ENCODE peak calls at places on chromosome 14, in five cellular contexts. E, O, N, P and A are unnamed samples.

GRCh38 chr14:51818748-51819386 is 41.5 kb upstream of the GNG2 start:
- DNase-seq in E (no peak), O (no peak), N (no peak), P (no peak), A (no peak)

GRCh38 chr14:102583726-102584125 is 8.7 kb upstream of the RCOR1 start:
- DNase-seq in E (no peak), O (no peak), N (no peak), P (no peak), A (no peak)

GRCh38 chr14:68786491-68787234 is 6.2 kb downstream of the ZFP36L1 start:
- DNase-seq in E (no peak), O (no peak), N (no peak), P (no peak), A (peak; percentile 33)

GRCh38 chr14:23294734-23295561 is 7.7 kb downstream of the PPP1R3E start:
- DNase-seq in E (peak; percentile 40), O (peak; percentile 28), N (peak; percentile 73), P (no peak), A (peak; percentile 56)

GRCh38 chr14:101835166-101835557 is 73.7 kb downstream of the PPP2R5C start:
- DNase-seq in E (no peak), O (no peak), N (no peak), P (no peak), A (no peak)

GRCh38 chr14:104286496-104286895 is 148.1 kb downstream of the KIF26A start:
- DNase-seq in E (no peak), O (no peak), N (no peak), P (no peak), A (no peak)

GRCh38 chr14:77061630-77062029 is 33.1 kb upstream of the IRF2BPL start:
- DNase-seq in E (no peak), O (no peak), N (no peak), P (no peak), A (no peak)

GRCh38 chr14:71834308-71835204 is 97.7 kb upstream of the RGS6 start:
- DNase-seq in E (no peak), O (no peak), N (no peak), P (no peak), A (no peak)

GRCh38 chr14:37186865-37187264 is 10.9 kb upstream of the MIPOL1 start:
- DNase-seq in E (no peak), O (no peak), N (no peak), P (no peak), A (no peak)

GRCh38 chr14:76924363-76925151 is 98.3 kb downstream of the LRRC74A start:
- DNase-seq in E (no peak), O (no peak), N (no peak), P (no peak), A (no peak)

GRCh38 chr14:75879031-75879430 is 102.8 kb downstream of the TGFB3 start:
- DNase-seq in E (no peak), O (no peak), N (no peak), P (no peak), A (peak; percentile 93)

GRCh38 chr14:76919431-76919810 is 93.2 kb downstream of the LRRC74A start:
- DNase-seq in E (no peak), O (no peak), N (no peak), P (no peak), A (no peak)

GRCh38 chr14:99274346-99275221 is 2.6 kb upstream of the BCL11B start:
- DNase-seq in E (no peak), O (no peak), N (peak; percentile 91), P (peak; percentile 78), A (peak; percentile 67)

GRCh38 chr14:103139371-103140016 is 16.2 kb downstream of the TNFAIP2 start:
- DNase-seq in E (no peak), O (no peak), N (no peak), P (no peak), A (no peak)

GRCh38 chr14:37992489-37992888 is 215.2 kb upstream of the SSTR1 start:
- DNase-seq in E (no peak), O (no peak), N (no peak), P (no peak), A (no peak)

GRCh38 chr14:48703728-48704467 is 882.3 kb downstream of the RPS29 start:
- DNase-seq in E (no peak), O (no peak), N (no peak), P (no peak), A (peak; percentile 4)

GRCh38 chr14:26415618-26416123 is 182.2 kb downstream of the NOVA1 start:
- DNase-seq in E (no peak), O (no peak), N (no peak), P (no peak), A (no peak)

GRCh38 chr14:75469606-75470237 is 41.9 kb downstream of the JDP2 start:
- DNase-seq in E (no peak), O (no peak), N (no peak), P (no peak), A (no peak)

GRCh38 chr14:103512701-103513611 is 9.7 kb downstream of the CKB start:
- DNase-seq in E (no peak), O (no peak), N (no peak), P (no peak), A (peak; percentile 35)

GRCh38 chr14:64891839-64892375 is 12.2 kb upstream of the SPTB start:
- DNase-seq in E (no peak), O (no peak), N (peak; percentile 75), P (peak; percentile 59), A (peak; percentile 58)

GRCh38 chr14:72902802-72903530 is 9.1 kb upstream of the DPF3 start:
- DNase-seq in E (no peak), O (no peak), N (no peak), P (no peak), A (no peak)

GRCh38 chr14:23089498-23090253 is 5.3 kb downstream of the ACIN1 start:
- DNase-seq in E (no peak), O (no peak), N (no peak), P (no peak), A (no peak)

GRCh38 chr14:54333511-54333910 is 63.3 kb upstream of the CDKN3 start:
- DNase-seq in E (no peak), O (no peak), N (no peak), P (no peak), A (no peak)

GRCh38 chr14:93103392-93104080 is 12.2 kb downstream of the ITPK1 start:
- DNase-seq in E (peak; percentile 30), O (peak; percentile 56), N (no peak), P (no peak), A (peak; percentile 68)

GRCh38 chr14:73877790-73878189 is 8.9 kb upstream of the ZNF410 start:
- DNase-seq in E (no peak), O (no peak), N (no peak), P (no peak), A (no peak)

GRCh38 chr14:22266141-22266442 is 322.9 kb downstream of the DAD1 start:
- DNase-seq in E (no peak), O (no peak), N (no peak), P (no peak), A (no peak)

GRCh38 chr14:70086685-70087379 is 101.9 kb downstream of the SLC8A3 start:
- DNase-seq in E (no peak), O (no peak), N (peak; percentile 49), P (peak; percentile 23), A (peak; percentile 42)